ENCODE peak calls at places on chromosomes 4 and X, in nine cellular contexts. K, P, T, B, H, J, I, M and Q are unnamed samples.

GRCh38 chr4:186775867-186776266 is 52.2 kb upstream of the FAT1 start:
- DNase-seq in J (peak), P (no peak), T (no peak), K (peak), M (no peak), B (no peak), H (no peak), I (no peak), Q (no peak)

GRCh38 chr4:186881521-186882220 is 158.0 kb upstream of the FAT1 start:
- DNase-seq in I (no peak), M (no peak), B (peak), K (peak), P (peak), T (no peak), H (no peak), J (peak), Q (no peak)

GRCh38 chr4:140019619-140020367 is 134.2 kb downstream of the MAML3 start:
- DNase-seq in P (peak), H (no peak), K (no peak), J (no peak), T (no peak), B (no peak), I (no peak), M (no peak), Q (no peak)

GRCh38 chrX:148979786-148980185 is 479.4 kb downstream of the AFF2 start:
- DNase-seq in I (no peak), J (no peak), B (no peak), T (no peak), K (no peak), P (no peak), M (no peak), H (no peak), Q (no peak)

GRCh38 chr4:148539387-148539786 is 97.2 kb upstream of the NR3C2 start:
- DNase-seq in I (no peak), K (no peak), H (peak), J (no peak), M (no peak), B (no peak), P (peak), T (no peak), Q (no peak)

GRCh38 chr4:114077610-114078009 is 98.2 kb upstream of the ARSJ start:
- DNase-seq in P (no peak), B (peak), K (peak), J (peak), T (no peak), M (no peak), I (no peak), H (no peak), Q (peak)

GRCh38 chrX:42442745-42443144 is 335.2 kb downstream of the PPP1R2C start:
- DNase-seq in M (no peak), B (no peak), T (no peak), K (no peak), I (no peak), P (no peak), J (no peak), H (no peak), Q (no peak)

GRCh38 chr4:183434264-183435045 is 10.0 kb upstream of the CDKN2AIP start:
- DNase-seq in P (no peak), H (no peak), K (no peak), M (no peak), J (no peak), B (no peak), T (no peak), I (no peak), Q (no peak)

GRCh38 chr4:111453216-111453615 is 692.0 kb upstream of the FAM241A start:
- DNase-seq in I (no peak), K (no peak), P (no peak), J (no peak), T (no peak), M (no peak), B (no peak), H (no peak), Q (no peak)

GRCh38 chrX:153462291-153462690 is 8.1 kb downstream of the HAUS7 start:
- DNase-seq in H (no peak), J (no peak), I (no peak), T (no peak), K (no peak), M (no peak), B (no peak), P (no peak), Q (no peak)

GRCh38 chr4:61549356-61549755 is 349.2 kb downstream of the ADGRL3 start:
- DNase-seq in B (no peak), T (no peak), M (no peak), J (no peak), I (no peak), K (no peak), P (no peak), H (no peak), Q (no peak)

GRCh38 chr4:76489799-76490176 is 54.8 kb downstream of the SHROOM3 start:
- DNase-seq in J (no peak), H (no peak), B (no peak), T (no peak), I (no peak), P (no peak), M (no peak), K (no peak), Q (no peak)

GRCh38 chrX:40580537-40581332 is at the start of gene ATP6AP2:
- DNase-seq in B (peak), P (peak), H (peak), J (peak), T (peak), I (peak), M (peak), K (peak), Q (peak)

GRCh38 chr4:24116107-24116506 is 226.3 kb upstream of the PPARGC1A start:
- DNase-seq in P (no peak), J (no peak), B (no peak), K (no peak), T (no peak), M (no peak), I (no peak), H (no peak), Q (no peak)

GRCh38 chrX:119647552-119648420 is 41.6 kb upstream of the NKRF start:
- DNase-seq in I (no peak), T (no peak), J (no peak), P (no peak), K (no peak), H (no peak), M (no peak), B (no peak), Q (no peak)

GRCh38 chrX:149013081-149013480 is 492.0 kb downstream of the IDS start:
- DNase-seq in P (no peak), J (no peak), B (no peak), H (no peak), T (no peak), I (no peak), K (no peak), M (no peak), Q (no peak)

GRCh38 chr4:1751919-1752283 is 30.6 kb downstream of the TACC3 start:
- DNase-seq in T (no peak), H (no peak), I (no peak), K (no peak), J (no peak), M (no peak), P (no peak), B (no peak), Q (no peak)

GRCh38 chrX:141935645-141936044 is 32.0 kb downstream of the MAGEC1 start:
- DNase-seq in J (no peak), K (no peak), M (no peak), I (no peak), T (no peak), H (no peak), P (no peak), B (no peak), Q (no peak)

GRCh38 chrX:141936080-141936479 is 32.4 kb downstream of the MAGEC1 start:
- DNase-seq in M (no peak), K (no peak), P (no peak), H (no peak), J (no peak), B (no peak), T (no peak), I (no peak), Q (no peak)
- TF ChIP-seq CTCF in M (peak), K (no peak), P (no peak), H (peak), J (no peak), B (no peak), T (no peak), I (no peak), Q (no peak)

GRCh38 chr4:7637971-7638370 is 203.2 kb upstream of the PSAPL1 start:
- DNase-seq in J (no peak), P (no peak), M (no peak), H (no peak), K (no peak), I (no peak), B (no peak), T (no peak), Q (no peak)

GRCh38 chr4:7638463-7638862 is 203.7 kb upstream of the PSAPL1 start:
- DNase-seq in H (no peak), J (no peak), B (no peak), P (no peak), M (no peak), K (no peak), T (no peak), I (no peak), Q (no peak)

GRCh38 chr4:7641712-7642111 is 207.0 kb upstream of the PSAPL1 start:
- DNase-seq in K (no peak), J (no peak), I (no peak), H (no peak), P (no peak), B (no peak), T (no peak), M (no peak), Q (no peak)

GRCh38 chr4:7638984-7639789 is 204.5 kb upstream of the PSAPL1 start:
- DNase-seq in B (no peak), T (no peak), K (no peak), H (no peak), M (no peak), P (peak), I (no peak), J (no peak), Q (no peak)

GRCh38 chr4:7640136-7640535 is 205.4 kb upstream of the PSAPL1 start:
- DNase-seq in T (no peak), H (no peak), M (no peak), I (no peak), P (no peak), K (no peak), J (no peak), B (no peak), Q (no peak)
- TF ChIP-seq CTCF in T (no peak), H (no peak), M (no peak), I (no peak), P (no peak), K (no peak), J (no peak), B (no peak), Q (no peak)

GRCh38 chr4:84451546-84451945 is 47.5 kb downstream of the NKX6-1 start:
- DNase-seq in M (no peak), P (peak), T (no peak), K (no peak), B (no peak), J (peak), I (no peak), H (no peak), Q (no peak)
- TF ChIP-seq CTCF in M (peak), P (peak), T (peak), K (peak), B (peak), J (peak), I (no peak), H (peak), Q (peak)

GRCh38 chr4:150108693-150109092 is 30.4 kb downstream of the DCLK2 start:
- DNase-seq in M (no peak), P (peak), B (no peak), I (no peak), J (no peak), K (no peak), T (no peak), H (no peak), Q (peak)

GRCh38 chr4:150106886-150107285 is 28.6 kb downstream of the DCLK2 start:
- DNase-seq in P (no peak), K (no peak), I (no peak), H (no peak), M (no peak), B (no peak), J (no peak), T (no peak), Q (no peak)

DNA sequence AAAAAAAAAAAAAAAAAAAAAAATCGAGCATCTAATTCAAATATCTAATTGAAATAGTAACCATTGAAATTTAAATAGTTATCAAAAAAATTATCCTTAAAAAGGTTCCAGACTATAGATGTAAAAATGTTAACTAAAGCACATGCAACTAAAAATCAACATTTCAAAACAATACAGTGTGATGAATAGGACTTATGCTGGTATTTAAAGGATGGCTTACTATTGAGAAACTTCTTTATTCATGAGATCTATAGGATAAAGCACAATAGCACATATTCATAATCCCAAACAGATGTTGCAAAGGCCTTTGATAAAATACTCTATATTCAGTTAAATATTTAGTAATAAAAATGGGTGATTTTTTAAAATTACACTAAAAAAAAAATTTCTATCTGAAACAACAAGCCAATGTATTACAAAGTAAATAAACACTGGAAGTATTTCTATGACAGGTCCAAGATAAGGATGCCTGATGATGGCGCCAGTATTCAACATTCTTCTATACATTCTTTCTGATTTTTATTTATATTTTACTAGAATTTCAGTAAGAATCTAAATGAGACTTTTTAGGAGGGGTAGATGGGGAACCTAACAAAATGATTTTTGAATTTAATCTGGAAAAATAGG is 26.3 kb downstream of the DCLK2 start:
- DNase-seq in P (no peak), J (no peak), B (no peak), H (no peak), T (no peak), M (no peak), I (no peak), K (no peak), Q (no peak)
- TF ChIP-seq CTCF in P (no peak), J (no peak), B (no peak), H (no peak), T (no peak), M (peak), I (no peak), K (no peak), Q (no peak)

DNA sequence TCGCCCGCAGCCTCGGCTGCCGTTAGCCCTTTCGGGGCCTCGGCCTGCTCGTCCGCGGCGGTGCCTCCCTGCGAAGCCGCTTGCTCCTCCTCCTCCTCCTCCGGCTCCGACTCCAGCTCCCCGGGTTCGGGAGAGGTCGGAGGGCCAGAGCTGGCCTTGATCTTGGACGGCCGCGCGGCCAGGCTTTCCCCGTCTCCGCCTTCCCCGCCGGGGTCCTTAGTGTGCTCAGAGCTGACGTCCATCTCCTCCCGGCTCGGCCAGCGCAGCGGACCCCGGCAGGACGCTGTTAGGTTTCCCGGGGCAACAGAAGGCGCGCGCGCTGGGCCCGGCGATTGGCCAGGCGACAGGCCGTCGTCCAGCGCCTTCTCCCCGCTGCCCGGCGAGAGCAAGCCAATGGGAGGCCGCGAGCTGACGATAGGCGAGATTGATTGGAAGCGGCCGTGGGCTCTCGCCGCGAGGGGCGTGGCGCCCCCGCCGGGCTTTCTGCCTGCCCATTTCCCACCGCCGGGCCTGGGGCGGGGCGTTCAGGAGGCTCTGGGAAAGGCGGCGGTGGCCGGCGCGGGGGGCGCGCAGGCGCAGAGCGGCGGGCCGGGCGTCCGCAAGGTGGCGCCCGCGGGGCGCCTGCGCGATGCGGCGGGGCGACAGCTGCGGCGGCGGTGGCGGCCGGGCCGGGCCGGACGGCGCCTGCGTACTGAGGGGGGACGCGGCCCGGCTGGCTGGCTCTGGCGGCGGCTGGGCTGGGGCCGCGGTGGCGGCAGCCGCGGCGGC is at the start of gene TADA2B:
- DNase-seq in H (peak), B (peak), K (peak), J (peak), I (peak), T (peak), P (peak), M (peak), Q (peak)
- TF ChIP-seq CTCF in H (peak), B (peak), K (peak), J (peak), I (peak), T (no peak), P (no peak), M (peak), Q (peak)

DNA sequence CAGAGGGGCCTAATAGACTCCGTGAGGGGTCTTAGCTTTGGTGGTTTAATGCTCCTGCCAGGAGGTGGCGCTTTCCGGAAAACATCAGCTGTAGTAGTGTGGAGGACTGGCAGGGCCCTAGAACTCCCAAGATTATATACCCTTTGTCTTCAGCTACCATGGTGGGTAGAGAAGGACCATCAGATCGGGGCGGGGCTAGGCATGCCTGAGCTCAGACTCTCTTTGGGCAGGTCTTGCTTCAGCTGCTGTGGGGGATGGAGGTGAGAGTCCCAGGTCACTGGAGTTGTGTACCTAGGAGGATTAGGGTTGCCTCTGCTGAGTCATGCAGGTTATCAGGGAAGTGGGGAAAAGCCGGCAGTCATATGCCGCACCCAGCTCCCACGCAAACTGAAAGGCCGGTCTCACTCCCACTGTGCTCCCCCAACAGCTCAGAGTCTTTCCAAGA is 63.0 kb upstream of the AGA start:
- DNase-seq in K (no peak), I (no peak), J (peak), B (no peak), H (peak), T (peak), P (peak), M (no peak), Q (no peak)
- TF ChIP-seq CTCF in K (no peak), I (no peak), J (peak), B (no peak), H (peak), T (no peak), P (no peak), M (no peak), Q (no peak)

GRCh38 chr4:174316546-174316945 is 32.8 kb downstream of the CEP44 start:
- DNase-seq in J (peak), I (no peak), H (no peak), P (no peak), T (no peak), B (no peak), M (no peak), K (peak), Q (no peak)

GRCh38 chr4:174317531-174317930 is 33.8 kb downstream of the CEP44 start:
- DNase-seq in M (no peak), K (peak), J (peak), P (no peak), I (no peak), T (no peak), B (no peak), H (no peak), Q (no peak)

GRCh38 chr4:174314770-174315169 is 31.1 kb downstream of the CEP44 start:
- DNase-seq in B (no peak), H (peak), T (no peak), K (peak), M (no peak), J (peak), I (no peak), P (peak), Q (no peak)

GRCh38 chr4:174316954-174317353 is 33.2 kb downstream of the CEP44 start:
- DNase-seq in P (no peak), I (no peak), H (no peak), J (peak), T (no peak), K (peak), M (no peak), B (no peak), Q (no peak)

DNA sequence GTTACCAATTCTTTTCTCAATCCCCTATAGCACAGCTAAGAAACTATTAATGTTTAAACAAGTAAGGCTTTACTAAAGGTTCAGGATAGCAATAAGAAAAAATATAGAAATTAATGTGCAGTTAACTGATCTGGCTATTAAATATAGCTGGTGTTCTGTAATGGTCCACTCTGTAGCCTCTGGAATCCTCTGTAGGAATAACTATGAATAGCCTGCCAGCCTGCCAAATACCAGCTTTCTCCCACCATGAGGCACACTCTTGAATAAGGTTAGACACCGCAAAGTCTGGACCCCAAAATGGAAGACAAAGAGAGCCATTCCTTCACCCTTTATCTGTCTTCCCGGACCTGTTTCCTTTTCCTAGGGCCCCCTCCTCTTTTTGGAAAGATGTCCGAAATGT is 30.6 kb downstream of the CEP44 start:
- DNase-seq in P (no peak), J (no peak), H (no peak), M (no peak), I (no peak), B (no peak), T (no peak), K (no peak), Q (no peak)
- TF ChIP-seq CTCF in P (no peak), J (no peak), H (no peak), M (no peak), I (no peak), B (no peak), T (no peak), K (no peak), Q (no peak)

GRCh38 chr4:107751670-107752069 is 31.6 kb upstream of the PAPSS1 start:
- DNase-seq in K (peak), B (no peak), M (no peak), H (no peak), P (no peak), T (no peak), I (no peak), J (no peak), Q (no peak)
- TF ChIP-seq CTCF in K (no peak), B (no peak), M (no peak), H (no peak), P (no peak), T (no peak), I (no peak), J (no peak), Q (no peak)